ENCODE peak calls at places on chromosomes 13 and 19, in seven cellular contexts. L is neural progenitor cell, X is AG09319, P is transverse colon, V is fibroblast of pulmonary artery, J is mammary epithelial cell, T is AG09309. I is an unnamed sample.

GRCh38 chr13:48660356-48661076 is 6.8 kb downstream of the CYSLTR2 start:
- DNase-seq in L (no peak), X (no peak), P (no peak), V (no peak), J (no peak), T (no peak), I (no peak)

GRCh38 chr19:15251010-15251748 is 18.9 kb upstream of the EPHX3 start:
- DNase-seq in L (no peak), X (no peak), P (no peak), V (peak), J (no peak), T (no peak), I (no peak)

GRCh38 chr13:86882835-86883234 is 788.3 kb upstream of the SLITRK5 start:
- DNase-seq in L (no peak), X (no peak), P (no peak), V (no peak), J (no peak), T (no peak), I (no peak)

GRCh38 chr19:43476606-43477005 is 11.2 kb upstream of the LYPD3 start:
- DNase-seq in L (no peak), X (peak), P (no peak), V (peak), J (peak), T (peak), I (no peak)

GRCh38 chr13:28531195-28531955 is 36.4 kb upstream of the FLT1 start:
- DNase-seq in L (peak), X (no peak), P (peak), V (peak), J (no peak), T (no peak), I (no peak)

GRCh38 chr13:110419391-110419791 is 112.3 kb downstream of the COL4A2 start:
- DNase-seq in L (no peak), X (no peak), P (no peak), V (peak), J (peak), T (no peak), I (peak)

GRCh38 chr19:32876919-32877285 is 7.3 kb upstream of the SLC7A9 start:
- DNase-seq in L (no peak), X (no peak), P (peak), V (peak), J (no peak), T (peak), I (no peak)

GRCh38 chr19:48560095-48560530 is 8.1 kb downstream of the SULT2B1 start:
- DNase-seq in L (peak), X (no peak), P (no peak), V (no peak), J (no peak), T (no peak), I (no peak)

GRCh38 chr13:113816248-113816924 is 47.5 kb downstream of the GAS6 start:
- DNase-seq in L (no peak), X (no peak), P (no peak), V (no peak), J (no peak), T (no peak), I (no peak)

GRCh38 chr19:6032827-6033226 is 54.9 kb upstream of the RANBP3 start:
- DNase-seq in L (no peak), X (no peak), P (no peak), V (no peak), J (no peak), T (no peak), I (no peak)

GRCh38 chr19:6735181-6735891 is 2.0 kb downstream of the GPR108 start:
- DNase-seq in L (no peak), X (no peak), P (no peak), V (no peak), J (no peak), T (no peak), I (no peak)

GRCh38 chr13:94799330-94799729 is 87.0 kb upstream of the SOX21 start:
- DNase-seq in L (no peak), X (no peak), P (no peak), V (peak), J (no peak), T (no peak), I (no peak)

GRCh38 chr13:76383671-76384461 is 502.3 kb downstream of the KCTD12 start:
- DNase-seq in L (no peak), X (peak), P (peak), V (peak), J (peak), T (peak), I (no peak)

GRCh38 chr19:48954595-48955307 is at the start of gene BAX:
- DNase-seq in L (peak), X (peak), P (peak), V (peak), J (peak), T (peak), I (peak)

GRCh38 chr19:16371540-16371986 is 46.9 kb downstream of the KLF2 start:
- DNase-seq in L (no peak), X (no peak), P (peak), V (no peak), J (no peak), T (no peak), I (peak)

GRCh38 chr13:44117351-44117750 is 237.6 kb downstream of the LACC1 start:
- DNase-seq in L (no peak), X (no peak), P (no peak), V (peak), J (no peak), T (no peak), I (no peak)

GRCh38 chr13:40993987-40994386 is 25.1 kb downstream of the ELF1 start:
- DNase-seq in L (no peak), X (no peak), P (peak), V (no peak), J (peak), T (no peak), I (peak)

GRCh38 chr13:59963827-59964226 is 199.9 kb downstream of the DIAPH3 start:
- DNase-seq in L (no peak), X (no peak), P (no peak), V (no peak), J (no peak), T (no peak), I (no peak)

GRCh38 chr19:20103091-20103501 is 25.3 kb downstream of the ZNF90 start:
- DNase-seq in L (no peak), X (no peak), P (no peak), V (no peak), J (peak), T (no peak), I (no peak)

GRCh38 chr19:17576758-17577532 is 21.5 kb downstream of the COLGALT1 start:
- DNase-seq in L (peak), X (no peak), P (peak), V (no peak), J (peak), T (no peak), I (no peak)

GRCh38 chr13:51125495-51126226 is 14.6 kb upstream of the C13orf42 start:
- DNase-seq in L (peak), X (peak), P (peak), V (peak), J (peak), T (peak), I (peak)

GRCh38 chr13:43564941-43565340 is 221.8 kb downstream of the ENOX1 start:
- DNase-seq in L (no peak), X (no peak), P (no peak), V (no peak), J (no peak), T (no peak), I (no peak)

GRCh38 chr19:6967962-6968361 is 53.3 kb downstream of the MBD3L2B start:
- DNase-seq in L (no peak), X (no peak), P (no peak), V (no peak), J (no peak), T (no peak), I (no peak)

GRCh38 chr13:111630411-111630810 is 310.0 kb downstream of the TEX29 start:
- DNase-seq in L (peak), X (no peak), P (no peak), V (no peak), J (no peak), T (no peak), I (no peak)

GRCh38 chr19:7637374-7638256 is 705 bp downstream of the STXBP2 start:
- DNase-seq in L (peak), X (no peak), P (peak), V (peak), J (peak), T (no peak), I (peak)

GRCh38 chr19:21202865-21203494 is 61.1 kb downstream of the ZNF431 start:
- DNase-seq in L (peak), X (peak), P (no peak), V (peak), J (peak), T (peak), I (no peak)

GRCh38 chr19:48625891-48626327 is 6.6 kb downstream of the SPHK2 start:
- DNase-seq in L (no peak), X (no peak), P (peak), V (no peak), J (no peak), T (no peak), I (no peak)

GRCh38 chr19:19459099-19459498 is 53.6 kb downstream of the GATAD2A start:
- DNase-seq in L (no peak), X (no peak), P (no peak), V (peak), J (no peak), T (no peak), I (no peak)

GRCh38 chr13:114319441-114319871 is 5.2 kb downstream of the CHAMP1 start:
- DNase-seq in L (no peak), X (peak), P (no peak), V (peak), J (peak), T (peak), I (no peak)

GRCh38 chr19:49801966-49802661 is 11.0 kb downstream of the FUZ start:
- DNase-seq in L (peak), X (peak), P (peak), V (peak), J (no peak), T (no peak), I (no peak)

GRCh38 chr19:16797876-16798275 is 31.3 kb upstream of the SIN3B start:
- DNase-seq in L (no peak), X (no peak), P (no peak), V (no peak), J (no peak), T (no peak), I (no peak)

GRCh38 chr19:41480336-41480735 is 37.4 kb downstream of the ERICH4 start:
- DNase-seq in L (no peak), X (no peak), P (no peak), V (no peak), J (no peak), T (no peak), I (no peak)

GRCh38 chr13:60811581-60811980 is 414.6 kb downstream of the TDRD3 start:
- DNase-seq in L (no peak), X (no peak), P (no peak), V (no peak), J (no peak), T (no peak), I (no peak)

GRCh38 chr19:45785781-45786532 is 3.7 kb upstream of the DMPK start:
- DNase-seq in L (no peak), X (no peak), P (no peak), V (no peak), J (no peak), T (no peak), I (no peak)

GRCh38 chr13:100738176-100738855 is 63.7 kb upstream of the TMTC4 start:
- DNase-seq in L (no peak), X (no peak), P (no peak), V (no peak), J (no peak), T (no peak), I (no peak)

DNA sequence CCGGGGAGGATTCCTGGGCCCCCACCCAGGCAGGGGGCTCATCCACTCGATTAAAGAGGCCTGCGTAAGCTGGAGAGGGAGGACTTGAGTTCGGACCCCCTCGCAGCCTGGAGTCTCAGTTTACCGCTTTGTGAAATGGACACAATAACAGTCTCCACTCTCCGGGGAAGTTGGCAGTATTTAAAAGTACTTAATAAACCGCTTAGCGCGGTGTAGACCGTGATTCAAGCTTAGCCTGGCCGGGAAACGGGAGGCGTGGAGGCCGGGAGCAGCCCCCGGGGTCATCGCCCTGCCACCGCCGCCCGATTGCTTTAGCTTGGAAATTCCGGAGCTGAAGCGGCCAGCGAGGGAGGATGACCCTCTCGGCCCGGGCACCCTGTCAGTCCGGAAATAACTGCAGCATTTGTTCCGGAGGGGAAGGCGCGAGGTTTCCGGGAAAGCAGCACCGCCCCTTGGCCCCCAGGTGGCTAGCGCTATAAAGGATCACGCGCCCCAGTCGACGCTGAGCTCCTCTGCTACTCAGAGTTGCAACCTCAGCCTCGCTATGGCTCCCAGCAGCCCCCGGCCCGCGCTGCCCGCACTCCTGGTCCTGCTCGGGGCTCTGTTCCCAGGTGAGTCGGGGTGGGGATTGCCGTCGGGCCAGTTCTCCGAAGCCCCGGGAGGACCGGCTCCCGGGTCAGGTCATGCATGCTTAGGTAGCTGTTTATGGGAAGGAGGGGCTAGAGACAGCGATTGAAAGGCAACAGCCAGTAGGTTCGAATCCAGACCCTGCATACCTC is at the start of gene ICAM1:
- DNase-seq in L (peak), X (no peak), P (peak), V (peak), J (peak), T (no peak), I (peak)
- TF ChIP-seq CTCF in L (no peak), X (no peak), P (peak), V (no peak), J (peak), T (no peak), I (no peak)

GRCh38 chr13:39952244-39953233 is 297.1 kb downstream of the COG6 start:
- DNase-seq in L (no peak), X (no peak), P (no peak), V (peak), J (no peak), T (no peak), I (no peak)

GRCh38 chr13:39955560-39955959 is 300.1 kb downstream of the COG6 start:
- DNase-seq in L (no peak), X (no peak), P (no peak), V (no peak), J (no peak), T (no peak), I (no peak)

GRCh38 chr13:39951301-39951700 is 295.8 kb downstream of the COG6 start:
- DNase-seq in L (no peak), X (no peak), P (no peak), V (no peak), J (no peak), T (no peak), I (no peak)

GRCh38 chr13:39956036-39956435 is 300.6 kb downstream of the COG6 start:
- DNase-seq in L (no peak), X (no peak), P (no peak), V (no peak), J (peak), T (no peak), I (no peak)

DNA sequence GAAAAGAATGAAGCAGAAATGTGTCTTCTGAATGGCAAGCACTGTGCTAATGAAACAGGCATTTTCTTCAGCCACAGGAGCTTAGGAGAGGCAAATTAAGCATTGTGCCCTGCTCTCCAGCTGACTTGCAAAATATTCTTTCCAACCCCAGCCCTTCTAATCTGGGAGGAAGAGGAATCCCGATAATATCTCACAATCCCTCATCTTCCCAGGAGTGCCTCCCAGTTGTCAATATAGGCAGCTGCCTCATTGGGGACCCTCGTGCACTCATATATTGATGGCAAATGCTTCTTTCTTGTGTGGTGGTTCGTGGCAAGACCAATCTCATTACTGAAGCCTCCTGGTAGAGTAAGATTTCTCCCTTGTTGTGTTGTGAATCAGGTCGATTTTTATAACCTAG is 299.0 kb downstream of the COG6 start:
- DNase-seq in L (no peak), X (no peak), P (no peak), V (no peak), J (no peak), T (no peak), I (no peak)
- TF ChIP-seq CTCF in L (no peak), X (no peak), P (no peak), V (no peak), J (no peak), T (no peak), I (no peak)

GRCh38 chr19:36032251-36033104 is at the start of gene CLIP3:
- DNase-seq in L (peak), X (peak), P (peak), V (peak), J (no peak), T (no peak), I (no peak)
- TF ChIP-seq CTCF in L (peak), X (no peak), P (no peak), V (no peak), J (no peak), T (no peak), I (no peak)

DNA sequence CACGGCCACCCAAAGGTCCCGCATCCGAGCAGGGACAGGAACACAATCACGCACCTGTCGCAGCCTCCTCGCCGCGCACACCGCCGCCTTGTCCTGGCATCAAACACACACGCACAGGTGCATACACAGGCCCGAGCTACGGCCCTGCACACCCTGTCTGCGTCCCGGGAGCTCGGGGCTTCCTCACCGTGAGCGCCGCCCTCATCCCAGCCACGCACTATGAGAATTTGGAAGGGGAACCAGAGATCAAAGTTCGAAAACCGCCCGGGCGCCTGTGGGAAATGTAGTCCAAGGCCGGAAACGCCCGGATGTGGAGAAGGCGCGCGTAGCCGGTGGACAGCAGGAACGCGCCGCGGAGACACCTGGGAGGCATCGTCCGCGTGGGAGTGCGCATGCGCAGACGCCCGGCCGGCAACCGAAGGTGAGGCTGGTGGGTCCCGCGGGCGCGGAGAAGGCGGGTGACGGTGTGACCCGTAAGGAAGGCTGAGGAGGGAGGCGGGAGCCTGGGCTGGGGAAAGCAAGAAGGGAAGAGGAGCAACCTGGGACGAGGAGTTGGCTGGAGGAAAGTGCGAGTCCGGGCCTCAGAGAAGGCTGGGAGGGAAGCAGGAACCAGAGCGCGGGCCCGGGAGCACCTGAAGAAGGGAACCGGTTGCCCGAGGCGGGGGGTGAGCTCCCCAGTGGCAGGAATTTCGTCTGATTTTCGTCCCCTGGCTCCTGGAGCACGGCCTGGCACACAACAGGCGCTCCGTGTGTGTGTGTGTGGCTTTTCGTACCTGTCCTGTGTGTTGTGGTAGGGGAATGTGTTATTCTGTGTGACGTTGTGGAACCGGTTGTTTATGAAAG is at the start of gene ZNF567:
- DNase-seq in L (peak), X (peak), P (peak), V (peak), J (peak), T (peak), I (peak)
- TF ChIP-seq CTCF in L (no peak), X (no peak), P (no peak), V (no peak), J (peak), T (no peak), I (no peak)

I was measured in Calu3.